ENCODE peak calls at places on chromosomes 6 and 20, in eight cellular contexts. O is mucosa of descending colon, J is head of caudate nucleus, H is EL, R is hippocampal formation, Q is omental fat pad, I is esophagus muscularis mucosa, P is lung microvascular endothelial cell. M is an unnamed sample.

GRCh38 chr20:31593221-31594001 is 11.7 kb upstream of the ID1 start:
- DNase-seq in H (peak), O (peak), J (peak), P (peak), I (no peak), R (no peak), Q (no peak), M (no peak)

GRCh38 chr6:136846046-136846445 is 23.7 kb downstream of the PEX7 start:
- DNase-seq in P (peak), I (no peak), J (no peak), R (no peak), H (peak), O (no peak), Q (no peak), M (no peak)

GRCh38 chr6:47168176-47168575 is 126.0 kb upstream of the ADGRF1 start:
- DNase-seq in P (peak), Q (peak), J (no peak), I (peak), H (peak), O (no peak), R (no peak), M (no peak)

GRCh38 chr6:148608211-148608951 is 138.4 kb upstream of the UST start:
- DNase-seq in I (no peak), O (no peak), P (peak), J (no peak), H (peak), Q (no peak), R (no peak), M (no peak)

GRCh38 chr6:122081921-122082320 is 317.5 kb upstream of the HSF2 start:
- DNase-seq in Q (no peak), P (no peak), H (peak), O (no peak), R (no peak), J (no peak), I (no peak), M (no peak)

GRCh38 chr6:5517781-5518180 is 256.5 kb downstream of the FARS2 start:
- DNase-seq in I (peak), H (no peak), P (no peak), J (no peak), R (no peak), O (no peak), Q (no peak), M (no peak)

GRCh38 chr6:95203153-95203754 is 374.1 kb upstream of the MANEA start:
- DNase-seq in J (no peak), Q (peak), H (no peak), O (no peak), R (peak), P (peak), I (no peak), M (no peak)

GRCh38 chr6:5157744-5158143 is 72.6 kb downstream of the PPP1R3G start:
- DNase-seq in H (no peak), Q (no peak), I (no peak), P (no peak), R (no peak), J (no peak), O (no peak), M (no peak)

GRCh38 chr6:4610256-4610655 is 165.9 kb upstream of the CDYL start:
- DNase-seq in I (no peak), H (peak), O (no peak), Q (no peak), J (no peak), R (no peak), P (peak), M (peak)

GRCh38 chr6:43860285-43860684 is 90.3 kb downstream of the VEGFA start:
- DNase-seq in R (no peak), P (no peak), O (no peak), H (no peak), J (no peak), I (no peak), Q (no peak), M (no peak)

GRCh38 chr20:37194616-37195015 is 15.3 kb upstream of the MROH8 start:
- DNase-seq in Q (no peak), P (peak), H (no peak), I (no peak), O (no peak), J (no peak), R (no peak), M (peak)